ENCODE peak calls at places on chromosomes 3 and 15, in five cellular contexts. V is AG09319, C is fibroblast of lung, P is body of pancreas, K is nephron progenitor cell. H is an unnamed sample.

GRCh38 chr15:38217181-38217580 is 35.5 kb upstream of the SPRED1 start:
- DNase-seq in V (no peak), C (peak; percentile 93), P (no peak), K (no peak), H (no peak)

GRCh38 chr3:165389064-165389463 is 192.9 kb upstream of the SLITRK3 start:
- DNase-seq in V (no peak), C (peak; percentile 92), P (no peak), K (no peak), H (no peak)

GRCh38 chr3:117726776-117727175 is 1017.2 kb downstream of the TUSC7 start:
- DNase-seq in V (no peak), C (no peak), P (no peak), K (no peak), H (no peak)

GRCh38 chr15:41945221-41945620 is 27.1 kb downstream of the EHD4 start:
- DNase-seq in V (no peak), C (no peak), P (no peak), K (no peak), H (no peak)

GRCh38 chr3:46934067-46934466 is 42.5 kb downstream of the CCDC12 start:
- DNase-seq in V (no peak), C (no peak), P (peak; percentile 57), K (no peak), H (no peak)

GRCh38 chr15:47786371-47786770 is 69.1 kb downstream of the SEMA6D start:
- DNase-seq in V (no peak), C (peak; percentile 29), P (no peak), K (no peak), H (no peak)

GRCh38 chr15:87032291-87032690 is 952.6 kb downstream of the AGBL1 start:
- DNase-seq in V (no peak), C (no peak), P (no peak), K (no peak), H (no peak)

GRCh38 chr3:64595253-64595694 is 92.5 kb downstream of the ADAMTS9 start:
- DNase-seq in V (no peak), C (peak; percentile 97), P (peak; percentile 21), K (no peak), H (no peak)

GRCh38 chr3:178236555-178237277 is 299.5 kb upstream of the KCNMB2 start:
- DNase-seq in V (peak; percentile 5), C (peak; percentile 43), P (no peak), K (no peak), H (no peak)

GRCh38 chr15:60326824-60327654 is 70.7 kb downstream of the ANXA2 start:
- DNase-seq in V (no peak), C (peak; percentile 71), P (no peak), K (peak; percentile 30), H (no peak)

GRCh38 chr3:12879191-12879815 is 37.9 kb upstream of the RPL32 start:
- DNase-seq in V (no peak), C (no peak), P (no peak), K (no peak), H (no peak)

GRCh38 chr15:56965614-56966013 is 47.2 kb downstream of the TCF12 start:
- DNase-seq in V (no peak), C (no peak), P (no peak), K (no peak), H (no peak)

GRCh38 chr15:57680021-57680420 is 26.5 kb upstream of the POLR2M start:
- DNase-seq in V (no peak), C (peak; percentile 54), P (no peak), K (no peak), H (no peak)

GRCh38 chr3:98350082-98350481 is 3.6 kb upstream of the OR5K4 start:
- DNase-seq in V (no peak), C (no peak), P (no peak), K (no peak), H (no peak)
- TF ChIP-seq CTCF in V (no peak), C (no peak), P (no peak), K (no peak), H (no peak)

GRCh38 chr3:133575121-133575520 is 1.6 kb downstream of the CDV3 start:
- DNase-seq in V (no peak), C (no peak), P (no peak), K (no peak), H (no peak)

GRCh38 chr3:133573054-133573628 is 345 bp upstream of the CDV3 start:
- DNase-seq in V (peak; percentile 100), C (peak; percentile 100), P (peak; percentile 100), K (peak; percentile 100), H (peak; percentile 100)

GRCh38 chr3:133573629-133574194 is at the start of gene CDV3:
- DNase-seq in V (no peak), C (no peak), P (no peak), K (no peak), H (no peak)

GRCh38 chr3:133576169-133576568 is 2.7 kb downstream of the CDV3 start:
- DNase-seq in V (no peak), C (no peak), P (no peak), K (no peak), H (no peak)

GRCh38 chr3:133574260-133574881 is 885 bp downstream of the CDV3 start:
- DNase-seq in V (no peak), C (peak; percentile 86), P (peak; percentile 68), K (peak; percentile 78), H (peak; percentile 76)
- TF ChIP-seq CTCF in V (peak; percentile 3), C (no peak), P (no peak), K (no peak), H (no peak)

GRCh38 chr3:32733631-32734229 is 48.7 kb downstream of the CNOT10 start:
- DNase-seq in V (no peak), C (peak; percentile 70), P (no peak), K (no peak), H (no peak)
- TF ChIP-seq CTCF in V (peak; percentile 65), C (peak; percentile 69), P (peak; percentile 53), K (peak; percentile 65), H (no peak)

GRCh38 chr15:52261498-52262242 is 33.9 kb downstream of the MYO5C start:
- DNase-seq in V (peak; percentile 35), C (peak; percentile 79), P (peak; percentile 79), K (peak; percentile 49), H (peak; percentile 36)
- TF ChIP-seq CTCF in V (no peak), C (no peak), P (no peak), K (peak; percentile 12), H (no peak)

H was measured in activated B cell treated with CpG ODN at 0.5 μM for 24 hours.